ENCODE peak calls at places on chromosomes 16 and 17, in five cellular contexts. U is A673; Q is brain microvascular endothelial cell; R is HCT116; E is CD8-positive, alpha-beta T cell. D is an unnamed sample.

GRCh38 chr16:65066646-65067045 is 55.2 kb downstream of the CDH11 start:
- DNase-seq in U (no peak), Q (no peak), R (no peak), E (no peak), D (no peak)

GRCh38 chr16:70738083-70738977 is 52.5 kb upstream of the MTSS2 start:
- DNase-seq in Q (peak), E (peak), R (no peak), U (no peak), D (peak)

GRCh38 chr17:46772879-46773620 is 45.4 kb downstream of the WNT3 start:
- DNase-seq in R (no peak), Q (no peak), E (no peak), U (no peak), D (peak)

GRCh38 chr17:50892101-50892776 is 26.1 kb upstream of the TOB1 start:
- DNase-seq in R (no peak), Q (no peak), U (no peak), E (no peak), D (no peak)

GRCh38 chr17:70119545-70119944 is 44.5 kb downstream of the KCNJ16 start:
- DNase-seq in R (no peak), Q (no peak), U (no peak), E (no peak), D (no peak)

GRCh38 chr17:57879437-57880085 is 29.7 kb upstream of the MRPS23 start:
- DNase-seq in Q (no peak), U (no peak), R (no peak), E (no peak), D (no peak)

GRCh38 chr16:59633996-59634579 is 900.0 kb upstream of the GOT2 start:
- DNase-seq in R (no peak), Q (peak), U (no peak), E (no peak), D (no peak)

GRCh38 chr17:73203788-73204479 is 11.1 kb downstream of the COG1 start:
- DNase-seq in Q (no peak), E (peak), U (no peak), R (no peak), D (no peak)

GRCh38 chr17:18143044-18143936 is 34.7 kb downstream of the MYO15A start:
- DNase-seq in E (no peak), U (peak), Q (no peak), R (no peak), D (peak)

GRCh38 chr16:89330177-89330856 is 112.8 kb downstream of the ZNF778 start:
- DNase-seq in U (no peak), Q (peak), R (peak), E (no peak), D (no peak)

GRCh38 chr17:35127751-35128514 is 6.5 kb downstream of the FNDC8 start:
- DNase-seq in E (no peak), R (no peak), Q (no peak), U (no peak), D (no peak)

GRCh38 chr16:90020838-90021382 is 1.7 kb upstream of the DBNDD1 start:
- DNase-seq in E (no peak), U (peak), R (no peak), Q (no peak), D (peak)

GRCh38 chr17:19727466-19728113 is 11.2 kb upstream of the SLC47A2 start:
- DNase-seq in R (no peak), U (no peak), Q (peak), E (no peak), D (no peak)

GRCh38 chr17:48340916-48341315 is 89.1 kb downstream of the SKAP1 start:
- DNase-seq in U (no peak), E (no peak), R (no peak), Q (no peak), D (no peak)

GRCh38 chr17:18994626-18995025 is 9.9 kb downstream of the FAM83G start:
- DNase-seq in U (no peak), R (no peak), Q (no peak), E (no peak), D (no peak)

GRCh38 chr17:72719582-72720493 is 372.6 kb downstream of the SLC39A11 start:
- DNase-seq in R (no peak), U (no peak), Q (peak), E (peak), D (peak)

GRCh38 chr17:52378860-52379259 is 220.3 kb upstream of the CA10 start:
- DNase-seq in R (no peak), Q (no peak), E (no peak), U (no peak), D (no peak)

GRCh38 chr16:1165511-1165910 is 12.6 kb downstream of the CACNA1H start:
- DNase-seq in R (no peak), U (no peak), Q (no peak), E (no peak), D (no peak)

GRCh38 chr16:25027281-25027680 is 12.1 kb upstream of the ARHGAP17 start:
- DNase-seq in R (no peak), Q (no peak), U (no peak), E (no peak), D (no peak)

GRCh38 chr16:24163935-24164334 is 92.2 kb upstream of the CACNG3 start:
- DNase-seq in E (no peak), R (no peak), Q (no peak), U (peak), D (no peak)

GRCh38 chr17:55770220-55770870 is 19.5 kb downstream of the PCTP start:
- DNase-seq in R (peak), Q (peak), E (no peak), U (peak), D (peak)

GRCh38 chr17:2266045-2266864 is 37.3 kb downstream of the SMG6 start:
- DNase-seq in E (peak), U (no peak), R (no peak), Q (no peak), D (no peak)

GRCh38 chr16:21646721-21647561 is 5.5 kb downstream of the IGSF6 start:
- DNase-seq in E (peak), R (no peak), Q (no peak), U (no peak), D (no peak)

GRCh38 chr16:79509221-79509631 is 91.3 kb downstream of the MAF start:
- DNase-seq in U (no peak), E (no peak), R (no peak), Q (no peak), D (no peak)

GRCh38 chr17:8360260-8360659 is 16.2 kb downstream of the KRABD2 start:
- DNase-seq in R (no peak), U (peak), E (no peak), Q (no peak), D (no peak)

GRCh38 chr17:81097943-81098308 is 63.0 kb downstream of the BAIAP2 start:
- DNase-seq in U (no peak), Q (peak), E (no peak), R (peak), D (peak)

GRCh38 chr16:48369765-48370164 is 15.4 kb downstream of the SIAH1 start:
- DNase-seq in E (no peak), R (no peak), U (no peak), Q (no peak), D (no peak)

GRCh38 chr16:48366165-48367093 is 18.8 kb downstream of the SIAH1 start:
- DNase-seq in Q (peak), R (peak), U (peak), E (peak), D (peak)

GRCh38 chr16:48365030-48365600 is 20.1 kb downstream of the SIAH1 start:
- DNase-seq in R (no peak), Q (no peak), E (no peak), U (no peak), D (no peak)

GRCh38 chr16:48367443-48368049 is 17.7 kb downstream of the SIAH1 start:
- DNase-seq in E (no peak), U (no peak), R (no peak), Q (no peak), D (no peak)

GRCh38 chr16:48365601-48366164 is 19.5 kb downstream of the SIAH1 start:
- DNase-seq in R (peak), U (peak), E (peak), Q (peak), D (peak)
- TF ChIP-seq CTCF in R (no peak), U (peak), E (no peak), Q (no peak), D (no peak)

DNA sequence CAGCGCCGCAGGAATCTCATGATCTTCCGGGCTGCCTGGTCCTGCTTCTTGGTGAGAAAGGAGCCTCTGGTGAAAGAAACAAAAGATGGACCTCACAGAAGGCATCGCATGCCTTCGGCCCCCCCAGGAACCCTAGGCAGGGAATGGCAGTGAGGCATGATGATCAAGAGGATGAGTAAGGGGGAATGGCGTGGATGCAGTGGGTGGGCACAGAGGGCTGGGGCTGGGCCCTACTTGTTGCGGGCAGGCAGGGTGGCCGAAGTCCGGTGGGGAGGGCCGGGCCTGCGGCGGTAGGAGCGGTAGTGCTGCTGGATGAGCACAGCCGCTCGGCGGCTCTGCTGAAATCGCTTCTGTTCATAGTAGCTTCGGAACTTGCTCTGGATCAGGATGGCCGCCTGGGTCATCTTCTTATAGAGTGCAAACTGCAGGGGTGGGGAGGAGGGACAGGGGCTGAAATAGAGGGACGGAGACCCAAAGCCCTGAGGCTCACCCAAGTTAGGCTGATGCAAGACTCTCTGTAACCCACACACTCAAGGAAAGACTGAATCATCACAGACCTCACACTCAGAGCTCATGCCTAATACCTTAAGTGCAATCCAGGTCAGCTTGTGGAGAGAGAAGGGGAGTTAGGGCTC is 1.4 kb upstream of the SPAG7 start:
- DNase-seq in E (no peak), Q (peak), U (no peak), R (no peak), D (peak)
- H3K4me3 ChIP-seq in E (peak), Q (peak), U (peak), R (peak), D (peak)

GRCh38 chr17:44084131-44084538 is 13.6 kb downstream of the G6PC3 start:
- DNase-seq in R (no peak), E (no peak), Q (no peak), U (peak), D (peak)
- TF ChIP-seq CTCF in R (peak), E (no peak), Q (peak), U (peak), D (peak)

DNA sequence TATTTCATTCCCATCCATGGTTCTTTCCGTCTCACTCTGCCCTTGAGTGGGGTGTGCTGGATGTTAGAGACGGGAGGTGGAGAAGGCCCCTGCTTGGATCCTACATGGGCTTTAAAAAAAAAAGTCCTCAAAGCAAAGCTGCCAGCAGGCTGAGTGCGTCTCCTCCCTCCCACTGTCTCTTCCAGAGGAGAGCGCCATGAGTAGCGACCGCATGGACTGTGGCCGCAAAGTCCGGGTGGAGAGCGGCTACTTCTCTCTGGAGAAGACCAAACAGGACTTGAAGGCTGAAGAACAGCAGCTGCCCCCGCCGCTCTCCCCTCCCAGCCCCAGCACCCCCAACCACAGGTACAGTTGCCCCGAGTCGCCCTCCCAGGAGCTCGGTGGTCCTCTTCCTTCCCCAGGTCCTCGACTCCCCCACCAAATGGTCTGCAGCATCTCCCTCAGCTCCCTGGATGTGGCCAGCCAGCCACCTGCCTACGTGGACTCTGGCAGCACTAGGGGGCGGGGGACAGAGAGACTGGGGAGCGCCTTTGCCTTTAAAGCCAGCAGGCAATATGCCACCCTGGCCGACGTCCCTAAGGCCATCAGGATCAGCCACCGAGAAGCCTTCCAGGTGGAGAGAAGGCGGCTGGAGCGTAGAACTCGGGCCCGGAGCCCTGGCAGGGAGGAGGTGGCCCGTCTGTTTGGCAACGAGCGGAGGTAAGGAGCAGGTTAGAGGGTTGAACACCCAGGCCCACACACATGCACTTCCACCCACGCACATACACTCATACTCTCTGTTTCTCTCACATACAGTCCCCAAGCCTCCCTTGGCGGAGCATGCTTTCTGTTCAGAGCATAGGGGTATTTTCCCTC is 68.2 kb downstream of the PLD6 start:
- DNase-seq in Q (no peak), R (no peak), U (no peak), E (no peak), D (no peak)
- H3K4me3 ChIP-seq in Q (no peak), R (no peak), U (no peak), E (no peak), D (no peak)

GRCh38 chr17:42191209-42191608 is 3.1 kb downstream of the GHDC start:
- DNase-seq in U (no peak), Q (no peak), E (no peak), R (no peak), D (no peak)
- TF ChIP-seq CTCF in U (no peak), Q (no peak), E (no peak), R (no peak), D (no peak)